ENCODE peak calls at places on chromosomes 12 and 14, in nine cellular contexts. S, Q, W, Z, J, X, H, M and D are unnamed samples.

GRCh38 chr12:32896438-32897275 is at the start of gene PKP2:
- DNase-seq in J (no peak), M (peak; percentile 85), H (peak; percentile 81), Z (peak; percentile 45), S (no peak), Q (peak; percentile 86), W (peak; percentile 59), X (peak; percentile 85), D (peak; percentile 25)

GRCh38 chr14:54567224-54567633 is 301 bp downstream of the SAMD4A start:
- DNase-seq in W (no peak), Z (no peak), M (peak; percentile 37), H (no peak), X (peak; percentile 54), S (no peak), Q (peak; percentile 49), J (no peak), D (no peak)

GRCh38 chr14:70013269-70013873 is 134.2 kb downstream of the SMOC1 start:
- DNase-seq in Z (peak; percentile 55), W (peak; percentile 66), J (no peak), H (no peak), Q (peak; percentile 40), X (peak; percentile 83), M (no peak), S (no peak), D (no peak)

GRCh38 chr12:110677206-110677911 is 11.6 kb downstream of the HVCN1 start:
- DNase-seq in Q (no peak), S (no peak), H (no peak), Z (no peak), J (no peak), M (no peak), X (no peak), W (peak; percentile 85), D (peak; percentile 69)

GRCh38 chr12:120468271-120468845 is 1.2 kb downstream of the SRSF9 start:
- DNase-seq in M (peak; percentile 6), H (peak; percentile 47), J (no peak), Z (no peak), X (peak; percentile 33), S (peak; percentile 6), Q (peak; percentile 10), W (peak; percentile 76), D (peak; percentile 21)

GRCh38 chr12:99253068-99253467 is 394.5 kb upstream of the GARIN6 start:
- DNase-seq in M (no peak), Z (no peak), J (no peak), S (no peak), X (no peak), W (no peak), Q (no peak), H (peak; percentile 31), D (no peak)

GRCh38 chr12:100017056-100017455 is 32.3 kb upstream of the ANKS1B start:
- DNase-seq in S (no peak), M (no peak), H (no peak), J (no peak), Z (no peak), Q (no peak), W (no peak), X (no peak), D (no peak)

GRCh38 chr12:59657266-59657665 is 61.4 kb downstream of the SLC16A7 start:
- DNase-seq in M (no peak), J (no peak), Z (no peak), Q (no peak), H (no peak), X (no peak), S (no peak), W (peak; percentile 80), D (no peak)

GRCh38 chr12:112822056-112822455 is 30.5 kb downstream of the RPH3A start:
- DNase-seq in H (no peak), S (no peak), Z (peak; percentile 77), W (no peak), J (no peak), M (peak; percentile 85), Q (no peak), X (peak; percentile 29), D (no peak)

GRCh38 chr12:62793256-62794217 is 141.4 kb downstream of the PPM1H start:
- DNase-seq in W (peak; percentile 91), S (peak; percentile 42), Q (peak; percentile 64), X (peak; percentile 86), Z (peak; percentile 92), M (peak; percentile 62), H (peak; percentile 64), J (peak; percentile 32), D (peak; percentile 74)

GRCh38 chr12:109592905-109593272 is 19.3 kb downstream of the MVK start:
- DNase-seq in M (no peak), H (no peak), J (no peak), Z (peak; percentile 27), Q (no peak), W (no peak), S (no peak), X (no peak), D (no peak)

GRCh38 chr14:98953544-98954346 is 318.3 kb downstream of the BCL11B start:
- DNase-seq in S (no peak), J (no peak), W (no peak), Z (no peak), X (no peak), Q (no peak), M (no peak), H (no peak), D (no peak)

GRCh38 chr12:42255875-42256261 is 17.8 kb upstream of the YAF2 start:
- DNase-seq in M (no peak), S (no peak), W (no peak), X (no peak), H (no peak), J (no peak), Q (no peak), Z (no peak), D (no peak)

GRCh38 chr12:131699434-131699833 is 11.5 kb upstream of the SFSWAP start:
- DNase-seq in W (peak; percentile 3), Z (no peak), M (no peak), H (no peak), S (no peak), X (no peak), J (no peak), Q (no peak), D (no peak)

GRCh38 chr14:22848391-22849164 is 12.2 kb downstream of the MMP14 start:
- DNase-seq in H (no peak), M (peak; percentile 44), J (no peak), W (peak; percentile 95), Z (peak; percentile 25), S (no peak), X (no peak), Q (no peak), D (no peak)

GRCh38 chr14:55701638-55702037 is 121.6 kb downstream of the KTN1 start:
- DNase-seq in Q (no peak), J (no peak), X (no peak), H (no peak), Z (no peak), S (no peak), M (no peak), W (no peak), D (no peak)

GRCh38 chr14:101476931-101477553 is 84.3 kb upstream of the DIO3 start:
- DNase-seq in Z (no peak), X (peak; percentile 59), W (no peak), Q (peak; percentile 62), J (no peak), M (peak; percentile 38), H (peak; percentile 9), S (no peak), D (no peak)

GRCh38 chr12:100752841-100753240 is 41.7 kb upstream of the ANO4 start:
- DNase-seq in Q (no peak), W (no peak), S (no peak), J (no peak), Z (no peak), X (no peak), H (no peak), M (no peak), D (no peak)

GRCh38 chr14:104332634-104333270 is 194.4 kb downstream of the KIF26A start:
- DNase-seq in Z (no peak), M (no peak), X (no peak), Q (no peak), H (no peak), W (no peak), J (no peak), S (no peak), D (no peak)

GRCh38 chr14:69059658-69060648 is 80.9 kb upstream of the ACTN1 start:
- DNase-seq in W (peak; percentile 97), Q (no peak), S (no peak), J (no peak), Z (no peak), H (no peak), X (no peak), M (no peak), D (no peak)

GRCh38 chr12:2858334-2858733 is 1.5 kb upstream of the TEX52 start:
- DNase-seq in S (no peak), X (no peak), H (no peak), M (no peak), Q (no peak), W (no peak), Z (no peak), J (no peak), D (no peak)

GRCh38 chr12:117850048-117850447 is 118.7 kb downstream of the KSR2 start:
- DNase-seq in Z (peak; percentile 17), H (peak; percentile 48), M (peak; percentile 17), S (no peak), Q (peak; percentile 57), X (peak; percentile 45), W (peak; percentile 54), J (no peak), D (no peak)

GRCh38 chr14:85315891-85316290 is 214.1 kb upstream of the FLRT2 start:
- DNase-seq in Z (no peak), W (no peak), H (no peak), M (no peak), X (no peak), J (no peak), S (no peak), Q (no peak), D (no peak)